ENCODE peak calls at places on chromosomes 11 and 22, in four cellular contexts. One of them, this sample, is unnamed. For H3K4me1, the result is how much of the 10 kb centered on the place peaks cover.

GRCh38 chr22:17941501-17942406 is 82.6 kb downstream of the MICAL3 start:
- ATAC-seq in K562: peak
- ATAC-seq in A549: no peak
- ATAC-seq in HepG2: no peak
- ATAC-seq in this sample: peak

GRCh38 chr11:67545280-67545679 is 22.0 kb upstream of the CABP2 start:
- ATAC-seq in K562: peak
- ATAC-seq in A549: peak
- ATAC-seq in HepG2: peak
- ATAC-seq in this sample: no peak

GRCh38 chr11:134545521-134545920 is 133.5 kb upstream of the B3GAT1 start:
- ATAC-seq in K562: no peak
- ATAC-seq in A549: no peak
- ATAC-seq in HepG2: no peak
- ATAC-seq in this sample: no peak

GRCh38 chr22:22424956-22425355 is 83.6 kb downstream of the ZNF280B start:
- ATAC-seq in K562: no peak
- ATAC-seq in A549: no peak
- ATAC-seq in HepG2: no peak
- ATAC-seq in this sample: no peak

GRCh38 chr11:20038969-20039368 is 121.3 kb downstream of the DBX1 start:
- ATAC-seq in K562: no peak
- ATAC-seq in A549: no peak
- ATAC-seq in HepG2: no peak
- ATAC-seq in this sample: no peak

GRCh38 chr11:14347991-14348390 is 11.0 kb downstream of the RRAS2 start:
- ATAC-seq in K562: no peak
- ATAC-seq in A549: no peak
- ATAC-seq in HepG2: no peak
- ATAC-seq in this sample: no peak

GRCh38 chr11:128116447-128117240 is 470.7 kb downstream of the ETS1 start:
- ATAC-seq in K562: no peak
- ATAC-seq in A549: no peak
- ATAC-seq in HepG2: no peak
- ATAC-seq in this sample: no peak

GRCh38 chr22:48473202-48473601 is 1354.5 kb downstream of the BRD1 start:
- ATAC-seq in K562: no peak
- ATAC-seq in A549: no peak
- ATAC-seq in HepG2: no peak
- ATAC-seq in this sample: no peak

GRCh38 chr11:72244317-72245231 is 598 bp upstream of the PHOX2A start:
- ATAC-seq in K562: no peak
- ATAC-seq in A549: no peak
- ATAC-seq in HepG2: no peak
- ATAC-seq in this sample: no peak

GRCh38 chr11:126280595-126280994 is 2.3 kb upstream of the TIRAP start:
- ATAC-seq in K562: no peak
- ATAC-seq in A549: no peak
- ATAC-seq in HepG2: no peak
- ATAC-seq in this sample: no peak

GRCh38 chr11:100709233-100709999 is 22.3 kb downstream of the ARHGAP42 start:
- ATAC-seq in K562: peak
- ATAC-seq in A549: peak
- ATAC-seq in HepG2: no peak
- ATAC-seq in this sample: no peak

GRCh38 chr22:27745809-27746208 is 55.7 kb downstream of the MN1 start:
- ATAC-seq in K562: no peak
- ATAC-seq in A549: no peak
- ATAC-seq in HepG2: no peak
- ATAC-seq in this sample: no peak

GRCh38 chr22:38479096-38479840 is 11.4 kb downstream of the KDELR3 start:
- ATAC-seq in K562: no peak
- ATAC-seq in A549: peak
- ATAC-seq in HepG2: peak
- ATAC-seq in this sample: no peak

GRCh38 chr11:26219506-26220117 is 112.3 kb upstream of the ANO3 start:
- ATAC-seq in K562: no peak
- ATAC-seq in A549: no peak
- ATAC-seq in HepG2: no peak
- ATAC-seq in this sample: no peak

GRCh38 chr22:31486951-31487350 is 2.7 kb downstream of the EIF4ENIF1 start:
- ATAC-seq in K562: no peak
- ATAC-seq in A549: no peak
- ATAC-seq in HepG2: no peak
- ATAC-seq in this sample: no peak

GRCh38 chr11:76266701-76267100 is 60.4 kb upstream of the WNT11 start:
- ATAC-seq in K562: no peak
- ATAC-seq in A549: peak
- ATAC-seq in HepG2: no peak
- ATAC-seq in this sample: peak

GRCh38 chr11:114478768-114479167 is 39.5 kb downstream of the REXO2 start:
- ATAC-seq in K562: peak
- ATAC-seq in A549: no peak
- ATAC-seq in HepG2: peak
- ATAC-seq in this sample: no peak

GRCh38 chr11:31875861-31876625 is 64.9 kb upstream of the PAX6 start:
- ATAC-seq in K562: no peak
- ATAC-seq in A549: no peak
- ATAC-seq in HepG2: peak
- ATAC-seq in this sample: no peak

GRCh38 chr11:106063009-106063408 is 14.1 kb downstream of the KBTBD3 start:
- ATAC-seq in K562: no peak
- ATAC-seq in A549: no peak
- ATAC-seq in HepG2: no peak
- ATAC-seq in this sample: no peak

GRCh38 chr11:4443479-4443878 is 5.6 kb upstream of the OR52K2 start:
- ATAC-seq in K562: no peak
- ATAC-seq in A549: no peak
- ATAC-seq in HepG2: no peak
- ATAC-seq in this sample: no peak

GRCh38 chr22:25545117-25545516 is 19.4 kb upstream of the GRK3 start:
- ATAC-seq in K562: no peak
- ATAC-seq in A549: no peak
- ATAC-seq in HepG2: no peak
- ATAC-seq in this sample: no peak

GRCh38 chr22:37109242-37109917 is at the start of gene TMPRSS6:
- ATAC-seq in K562: no peak
- ATAC-seq in A549: no peak
- ATAC-seq in HepG2: peak
- ATAC-seq in this sample: no peak

GRCh38 chr11:94775576-94776327 is 7.6 kb downstream of the AMOTL1 start:
- ATAC-seq in K562: peak
- ATAC-seq in A549: no peak
- ATAC-seq in HepG2: no peak
- ATAC-seq in this sample: no peak

GRCh38 chr22:47294222-47294532 is 531.7 kb downstream of the TBC1D22A start:
- ATAC-seq in K562: no peak
- ATAC-seq in A549: peak
- ATAC-seq in HepG2: no peak
- ATAC-seq in this sample: no peak

GRCh38 chr22:44365196-44365802 is 52.5 kb upstream of the SHISAL1 start:
- ATAC-seq in K562: no peak
- ATAC-seq in A549: no peak
- ATAC-seq in HepG2: no peak
- ATAC-seq in this sample: no peak

GRCh38 chr22:44366372-44367310 is 53.9 kb upstream of the SHISAL1 start:
- ATAC-seq in K562: no peak
- ATAC-seq in A549: no peak
- ATAC-seq in HepG2: no peak
- ATAC-seq in this sample: no peak

GRCh38 chr22:44364750-44365118 is 52.0 kb upstream of the SHISAL1 start:
- ATAC-seq in K562: no peak
- ATAC-seq in A549: no peak
- ATAC-seq in HepG2: no peak
- ATAC-seq in this sample: no peak

GRCh38 chr22:44363980-44364749 is 51.4 kb upstream of the SHISAL1 start:
- ATAC-seq in K562: no peak
- ATAC-seq in A549: peak
- ATAC-seq in HepG2: no peak
- ATAC-seq in this sample: no peak

GRCh38 chr22:44365832-44366231 is 53.1 kb upstream of the SHISAL1 start:
- ATAC-seq in K562: no peak
- ATAC-seq in A549: no peak
- ATAC-seq in HepG2: no peak
- ATAC-seq in this sample: no peak
- H3K4me1 ChIP-seq in K562: under half
- H3K4me1 ChIP-seq in A549: half or more
- H3K4me1 ChIP-seq in HepG2: under half
- H3K4me1 ChIP-seq in this sample: under half

GRCh38 chr22:49991907-49992533 is 20.5 kb downstream of the IL17REL start:
- ATAC-seq in K562: no peak
- ATAC-seq in A549: no peak
- ATAC-seq in HepG2: no peak
- ATAC-seq in this sample: no peak
- H3K27ac ChIP-seq in K562: no peak
- H3K27ac ChIP-seq in A549: no peak
- H3K27ac ChIP-seq in HepG2: no peak
- H3K27ac ChIP-seq in this sample: no peak

GRCh38 chr11:34707462-34707840 is 86.6 kb downstream of the EHF start:
- ATAC-seq in K562: no peak
- ATAC-seq in A549: no peak
- ATAC-seq in HepG2: no peak
- ATAC-seq in this sample: no peak
- TF ChIP-seq EP300 in K562: no peak
- TF ChIP-seq EP300 in A549: no peak
- TF ChIP-seq EP300 in HepG2: no peak
- TF ChIP-seq EP300 in this sample: no peak

GRCh38 chr11:130651266-130651855 is 202.9 kb downstream of the ADAMTS15 start:
- ATAC-seq in K562: no peak
- ATAC-seq in A549: no peak
- ATAC-seq in HepG2: no peak
- ATAC-seq in this sample: no peak
- H3K4me1 ChIP-seq in K562: under half
- H3K4me1 ChIP-seq in A549: under half
- H3K4me1 ChIP-seq in HepG2: under half
- H3K4me1 ChIP-seq in this sample: under half

GRCh38 chr11:79321282-79321681 is 119.5 kb downstream of the TENM4 start:
- ATAC-seq in K562: no peak
- ATAC-seq in A549: no peak
- ATAC-seq in HepG2: no peak
- ATAC-seq in this sample: no peak
- H3K27ac ChIP-seq in K562: no peak
- H3K27ac ChIP-seq in A549: no peak
- H3K27ac ChIP-seq in HepG2: no peak
- H3K27ac ChIP-seq in this sample: no peak

GRCh38 chr11:8018742-8019631 is 31.9 kb downstream of the EIF3F start:
- ATAC-seq in K562: no peak
- ATAC-seq in A549: peak
- ATAC-seq in HepG2: peak
- ATAC-seq in this sample: peak
- TF ChIP-seq EP300 in K562: no peak
- TF ChIP-seq EP300 in A549: no peak
- TF ChIP-seq EP300 in HepG2: no peak
- TF ChIP-seq EP300 in this sample: no peak

This sample was measured in gastroesophageal sphincter.